ENCODE peak calls at places on chromosomes 16 and 17, in ten cellular contexts. I is breast epithelium, X is Peyer's patch, C is lower lobe of right lung, T is endodermal cell, W is heart left ventricle, U is brain microvascular endothelial cell, M is IMR-90, Q is BE2C, H is thyroid gland. G is an unnamed sample.

GRCh38 chr16:69123894-69124293 is 8.5 kb downstream of the CHTF8 start:
- DNase-seq in W (no peak), I (no peak), M (peak; percentile 76), T (peak; percentile 73), U (peak; percentile 46), Q (peak; percentile 79), X (peak; percentile 50), C (no peak), H (peak; percentile 74), G (peak; percentile 59)

GRCh38 chr17:29565643-29566472 is 979 bp downstream of the ABHD15 start:
- DNase-seq in I (no peak), X (peak; percentile 67), T (peak; percentile 93), Q (no peak), W (no peak), M (no peak), C (peak; percentile 74), H (peak; percentile 48), U (no peak), G (peak; percentile 29)

GRCh38 chr16:57377080-57377841 is 5.0 kb downstream of the CX3CL1 start:
- DNase-seq in Q (peak; percentile 88), X (no peak), M (peak; percentile 85), U (no peak), H (no peak), C (no peak), W (no peak), T (peak; percentile 70), I (peak; percentile 55), G (peak; percentile 60)

GRCh38 chr17:79201536-79202227 is 127.1 kb downstream of the ENGASE start:
- DNase-seq in T (peak; percentile 84), C (no peak), I (no peak), H (no peak), W (no peak), X (no peak), Q (no peak), U (peak; percentile 23), M (no peak), G (peak; percentile 21)

GRCh38 chr17:48626470-48627241 is 498 bp upstream of the HOXB9 start:
- DNase-seq in I (no peak), W (no peak), Q (no peak), C (no peak), X (no peak), T (peak; percentile 81), H (no peak), U (no peak), M (peak; percentile 47), G (no peak)

GRCh38 chr17:13788385-13788784 is 186.7 kb upstream of the HS3ST3A1 start:
- DNase-seq in X (no peak), W (peak; percentile 34), U (no peak), Q (no peak), I (no peak), H (no peak), C (no peak), T (no peak), M (no peak), G (no peak)

GRCh38 chr17:9729034-9729650 is 62.2 kb downstream of the DHRS7C start:
- DNase-seq in T (peak; percentile 70), W (no peak), H (no peak), I (peak; percentile 18), M (peak; percentile 45), Q (no peak), U (no peak), C (no peak), X (no peak), G (peak; percentile 59)

GRCh38 chr17:34613064-34614019 is 34.0 kb downstream of the TMEM132E start:
- DNase-seq in W (no peak), I (peak; percentile 29), U (no peak), H (peak; percentile 55), M (no peak), C (no peak), T (peak; percentile 84), X (no peak), Q (peak; percentile 83), G (peak; percentile 42)

GRCh38 chr16:67277294-67277998 is 1.9 kb upstream of the PLEKHG4 start:
- DNase-seq in C (no peak), X (no peak), H (no peak), Q (no peak), T (no peak), M (peak; percentile 100), U (peak; percentile 98), W (peak; percentile 72), I (peak; percentile 81), G (peak; percentile 95)

GRCh38 chr17:247767-248166 is 66.3 kb upstream of the DOC2B start:
- DNase-seq in M (no peak), C (peak; percentile 53), W (no peak), T (no peak), U (no peak), Q (no peak), X (no peak), I (no peak), H (peak; percentile 7), G (no peak)

GRCh38 chr17:76720941-76721340 is 5.5 kb downstream of the JMJD6 start:
- DNase-seq in X (no peak), H (no peak), I (no peak), C (no peak), W (no peak), M (no peak), U (no peak), Q (no peak), T (no peak), G (no peak)
- H3K36me3 ChIP-seq in X (peaks cover 92% of the 10 kb centered on the region), H (peaks cover 80% of the 10 kb centered on the region), I (peaks cover 13% of the 10 kb centered on the region), C (peaks cover 95% of the 10 kb centered on the region), W (peaks cover 96% of the 10 kb centered on the region), M (peaks cover 57% of the 10 kb centered on the region), U (peaks cover 74% of the 10 kb centered on the region), Q (peaks cover 82% of the 10 kb centered on the region), T (peaks cover 82% of the 10 kb centered on the region), G (peaks cover 29% of the 10 kb centered on the region)

GRCh38 chr16:88287219-88287618 is 95.5 kb upstream of the ZNF469 start:
- DNase-seq in T (peak; percentile 68), U (no peak), Q (no peak), I (no peak), C (no peak), W (no peak), X (no peak), M (no peak), H (peak; percentile 20), G (no peak)
- TF ChIP-seq CTCF in T (peak; percentile 73), U (peak; percentile 80), Q (peak; percentile 77), I (peak; percentile 63), C (no peak), W (peak; percentile 58), X (no peak), M (peak; percentile 34), H (no peak), G (peak; percentile 43)

DNA sequence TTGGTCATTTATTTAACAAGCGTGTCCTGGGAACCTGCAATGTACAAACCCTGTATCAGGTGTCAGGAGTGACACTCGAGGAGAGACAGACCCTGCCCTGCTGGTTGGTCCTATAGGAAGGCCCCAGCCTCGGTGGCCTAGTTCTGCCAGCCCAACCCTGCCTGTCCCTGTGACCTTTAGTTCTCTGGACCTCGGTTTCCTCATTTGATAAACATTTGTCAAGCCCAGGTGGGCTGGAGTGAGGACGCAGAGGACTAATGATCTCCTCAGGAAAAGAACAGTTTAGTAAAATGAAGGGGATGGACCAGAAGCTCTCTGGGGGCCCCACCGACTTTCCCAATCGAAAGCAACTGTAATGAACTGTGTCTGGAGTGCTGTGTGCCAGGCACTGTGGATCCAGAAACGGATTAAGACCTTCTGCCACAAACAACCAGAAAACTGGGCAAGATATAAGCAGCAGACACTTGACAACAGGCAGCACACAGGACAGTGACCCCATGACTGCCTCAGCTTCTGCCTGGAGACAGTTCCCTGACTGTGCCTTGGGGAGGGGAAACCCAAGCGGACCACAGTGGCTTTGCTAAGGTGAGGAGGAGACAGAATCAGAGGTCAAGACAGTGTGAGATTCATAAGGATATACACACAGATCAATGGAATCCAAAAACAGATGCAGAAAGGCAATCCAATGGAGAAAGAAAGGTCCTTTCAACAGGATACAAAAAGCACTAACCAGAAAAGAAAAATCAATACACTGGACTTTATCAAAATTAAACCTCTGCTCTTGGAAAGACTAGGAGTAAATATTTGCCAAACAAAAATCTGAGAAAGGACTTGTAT is 8.8 kb downstream of the PRCD start:
- DNase-seq in W (no peak), M (no peak), U (no peak), X (no peak), I (no peak), T (peak; percentile 51), H (no peak), C (no peak), Q (no peak), G (no peak)
- H3K4me3 ChIP-seq in W (no peak overlapping the region), M (no peak overlapping the region), U (no peak overlapping the region), X (no peak overlapping the region), I (no peak overlapping the region), T (no peak overlapping the region), H (no peak overlapping the region), C (no peak overlapping the region), Q (no peak overlapping the region), G (peak overlapping the region; percentile 28)

GRCh38 chr17:21248495-21248894 is 4.7 kb downstream of the NATD1 start:
- DNase-seq in C (no peak), X (no peak), M (no peak), W (peak; percentile 54), I (no peak), Q (no peak), U (no peak), H (no peak), T (no peak), G (no peak)

GRCh38 chr17:21249911-21250703 is 3.1 kb downstream of the NATD1 start:
- DNase-seq in C (no peak), W (no peak), T (peak; percentile 72), X (no peak), U (no peak), H (no peak), I (no peak), M (no peak), Q (no peak), G (peak; percentile 26)

GRCh38 chr17:21247859-21248258 is 5.4 kb downstream of the NATD1 start:
- DNase-seq in W (no peak), M (no peak), I (no peak), X (no peak), T (no peak), U (no peak), Q (no peak), C (no peak), H (no peak), G (no peak)

GRCh38 chr17:21250719-21251305 is 2.4 kb downstream of the NATD1 start:
- DNase-seq in H (no peak), T (no peak), I (no peak), C (no peak), U (no peak), W (no peak), M (no peak), X (no peak), Q (no peak), G (no peak)

GRCh38 chr17:21249086-21249795 is 4.0 kb downstream of the NATD1 start:
- DNase-seq in C (no peak), M (no peak), X (no peak), T (peak; percentile 61), H (no peak), W (no peak), I (no peak), U (no peak), Q (no peak), G (no peak)
- H3K36me3 ChIP-seq in C (no peaks in the 10 kb centered on the region), M (no peaks in the 10 kb centered on the region), X (no peaks in the 10 kb centered on the region), T (peaks cover 15% of the 10 kb centered on the region), H (no peaks in the 10 kb centered on the region), W (no peaks in the 10 kb centered on the region), I (no peaks in the 10 kb centered on the region), U (no peaks in the 10 kb centered on the region), Q (no peaks in the 10 kb centered on the region), G (no peaks in the 10 kb centered on the region)